ENCODE peak calls at places on chromosome 5, in nine cellular contexts. U, F, N, Y, K, S, B, M and I are unnamed samples.
A peak's percentile ranks its signal among the peaks of the same experiment; 100 is the strongest.

GRCh38 chr5:38228914-38229313 is 29.4 kb upstream of the EGFLAM start:
- DNase-seq in U (no peak), F (no peak), N (no peak), Y (no peak), K (no peak), S (no peak), B (no peak), M (no peak), I (no peak)

GRCh38 chr5:77724934-77725333 is 51.2 kb downstream of the TBCA start:
- DNase-seq in U (no peak), F (no peak), N (no peak), Y (no peak), K (no peak), S (no peak), B (no peak), M (no peak), I (no peak)

GRCh38 chr5:55538621-55539020 is 3.9 kb upstream of the PLPP1 start:
- DNase-seq in U (no peak), F (no peak), N (peak; percentile 15), Y (no peak), K (no peak), S (no peak), B (no peak), M (no peak), I (no peak)

GRCh38 chr5:163563880-163564279 is 58.5 kb downstream of the MAT2B start:
- DNase-seq in U (no peak), F (no peak), N (no peak), Y (no peak), K (no peak), S (no peak), B (no peak), M (no peak), I (no peak)

GRCh38 chr5:105840800-105841199 is 1829.9 kb downstream of the EFNA5 start:
- DNase-seq in U (no peak), F (no peak), N (no peak), Y (no peak), K (no peak), S (no peak), B (no peak), M (no peak), I (no peak)

GRCh38 chr5:137607771-137608170 is 108.6 kb upstream of the SPOCK1 start:
- DNase-seq in U (no peak), F (no peak), N (no peak), Y (no peak), K (no peak), S (no peak), B (no peak), M (no peak), I (no peak)

GRCh38 chr5:60333103-60333502 is 366.9 kb downstream of the DEPDC1B start:
- DNase-seq in U (peak; percentile 59), F (no peak), N (peak; percentile 49), Y (no peak), K (no peak), S (no peak), B (no peak), M (no peak), I (no peak)

GRCh38 chr5:93715327-93715726 is 26.1 kb downstream of the POU5F2 start:
- DNase-seq in U (no peak), F (no peak), N (no peak), Y (no peak), K (no peak), S (no peak), B (peak; percentile 38), M (no peak), I (no peak)

GRCh38 chr5:150596313-150596712 is 44.1 kb upstream of the SYNPO start:
- DNase-seq in U (no peak), F (no peak), N (no peak), Y (no peak), K (no peak), S (no peak), B (no peak), M (no peak), I (no peak)

GRCh38 chr5:159071382-159071781 is 28.3 kb downstream of the EBF1 start:
- DNase-seq in U (no peak), F (no peak), N (no peak), Y (no peak), K (no peak), S (no peak), B (no peak), M (no peak), I (no peak)

GRCh38 chr5:74149395-74149794 is 491.1 kb downstream of the ENC1 start:
- DNase-seq in U (peak; percentile 93), F (no peak), N (peak; percentile 93), Y (peak; percentile 47), K (no peak), S (no peak), B (no peak), M (peak; percentile 76), I (no peak)

GRCh38 chr5:164052536-164053090 is 547.2 kb downstream of the MAT2B start:
- DNase-seq in U (peak; percentile 76), F (no peak), N (no peak), Y (no peak), K (no peak), S (no peak), B (no peak), M (no peak), I (no peak)

GRCh38 chr5:142324377-142324870 is 397 bp downstream of the SPRY4 start:
- DNase-seq in U (no peak), F (no peak), N (no peak), Y (no peak), K (peak; percentile 29), S (no peak), B (no peak), M (peak; percentile 20), I (no peak)

GRCh38 chr5:125017796-125018195 is 271.4 kb upstream of the ZNF608 start:
- DNase-seq in U (no peak), F (no peak), N (no peak), Y (peak; percentile 11), K (no peak), S (no peak), B (no peak), M (no peak), I (no peak)

GRCh38 chr5:157383151-157383810 is 76.7 kb upstream of the NIPAL4 start:
- DNase-seq in U (no peak), F (no peak), N (no peak), Y (no peak), K (no peak), S (no peak), B (no peak), M (no peak), I (no peak)

GRCh38 chr5:96075579-96076289 is 114.1 kb upstream of the ELL2 start:
- DNase-seq in U (no peak), F (no peak), N (no peak), Y (no peak), K (no peak), S (no peak), B (no peak), M (no peak), I (no peak)

GRCh38 chr5:137696481-137696880 is 39.4 kb downstream of the KLHL3 start:
- DNase-seq in U (peak; percentile 68), F (no peak), N (peak; percentile 48), Y (no peak), K (no peak), S (no peak), B (no peak), M (no peak), I (no peak)

GRCh38 chr5:175796536-175797499 is 74.6 kb upstream of the CPLX2 start:
- DNase-seq in U (peak; percentile 84), F (peak; percentile 88), N (peak; percentile 92), Y (peak; percentile 74), K (peak; percentile 78), S (peak; percentile 30), B (peak; percentile 98), M (peak; percentile 84), I (peak; percentile 28)

GRCh38 chr5:140363631-140364471 is 3.9 kb downstream of the SLC4A9 start:
- DNase-seq in U (no peak), F (no peak), N (no peak), Y (no peak), K (no peak), S (no peak), B (no peak), M (no peak), I (no peak)
- H3K4me3 ChIP-seq in U (no peak overlapping the region), F (peak overlapping the region; percentile 40), N (peak overlapping the region; percentile 22), Y (peak overlapping the region; percentile 37), K (peak overlapping the region; percentile 22), S (no peak overlapping the region), B (peak overlapping the region; percentile 47), M (no peak overlapping the region), I (peak overlapping the region; percentile 43)

GRCh38 chr5:8538813-8539212 is 669.9 kb downstream of the MTRR start:
- DNase-seq in U (no peak), F (no peak), N (no peak), Y (no peak), K (no peak), S (no peak), B (no peak), M (no peak), I (no peak)
- TF ChIP-seq CTCF in U (no peak), F (no peak), N (no peak), Y (no peak), K (no peak), S (no peak), B (no peak), M (no peak), I (no peak)

DNA sequence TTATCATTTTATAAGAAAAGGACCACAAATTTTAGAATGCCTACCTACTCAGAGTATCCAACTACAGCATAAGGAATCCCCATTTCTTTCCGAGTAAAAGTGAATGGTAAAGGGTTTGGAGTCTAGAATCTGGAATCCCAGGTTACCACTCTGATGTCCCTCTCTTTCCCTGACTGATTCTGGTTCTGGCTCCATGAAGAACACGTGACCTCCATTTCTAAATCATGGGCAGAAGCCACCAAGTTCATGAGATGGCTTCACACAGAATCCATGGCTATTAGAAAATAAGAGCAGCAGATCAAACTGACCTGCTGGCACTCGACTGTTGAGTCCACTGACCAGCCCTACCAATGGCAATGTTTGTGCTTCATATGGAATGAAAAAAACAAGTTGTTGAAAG is 40.7 kb downstream of the PFDN1 start:
- DNase-seq in U (no peak), F (no peak), N (no peak), Y (no peak), K (no peak), S (no peak), B (no peak), M (no peak), I (no peak)
- H3K4me3 ChIP-seq in U (no peak overlapping the region), F (no peak overlapping the region), N (no peak overlapping the region), Y (no peak overlapping the region), K (no peak overlapping the region), S (no peak overlapping the region), B (no peak overlapping the region), M (no peak overlapping the region), I (no peak overlapping the region)

GRCh38 chr5:134226441-134227192 is 744 bp upstream of the PPP2CA start:
- DNase-seq in U (peak; percentile 36), F (no peak), N (peak; percentile 51), Y (peak; percentile 10), K (no peak), S (peak; percentile 16), B (no peak), M (peak; percentile 92), I (no peak)

GRCh38 chr5:134225780-134226440 is at the start of gene PPP2CA:
- DNase-seq in U (peak; percentile 97), F (peak; percentile 98), N (peak; percentile 100), Y (peak; percentile 98), K (peak; percentile 97), S (peak; percentile 98), B (peak; percentile 97), M (peak; percentile 98), I (peak; percentile 94)

GRCh38 chr5:134228624-134229023 is 2.8 kb upstream of the PPP2CA start:
- DNase-seq in U (no peak), F (no peak), N (no peak), Y (no peak), K (no peak), S (no peak), B (no peak), M (no peak), I (no peak)

GRCh38 chr5:134227786-134228185 is 1.9 kb upstream of the PPP2CA start:
- DNase-seq in U (no peak), F (no peak), N (no peak), Y (no peak), K (no peak), S (no peak), B (no peak), M (no peak), I (no peak)

GRCh38 chr5:134227259-134227658 is 1.4 kb upstream of the PPP2CA start:
- DNase-seq in U (peak; percentile 23), F (peak; percentile 49), N (peak; percentile 52), Y (peak; percentile 64), K (no peak), S (no peak), B (peak; percentile 71), M (peak; percentile 10), I (no peak)
- TF ChIP-seq CTCF in U (no peak), F (peak; percentile 26), N (no peak), Y (no peak), K (no peak), S (peak; percentile 5), B (peak; percentile 25), M (no peak), I (no peak)